ENCODE peak calls at places on chromosomes 12 and 14, in seven cellular contexts. K is CD8-positive, alpha-beta memory T cell; H is mammary epithelial cell; G is prostate gland; E is breast epithelium; Q is RWPE1; F is effector memory CD4-positive, alpha-beta T cell. J is an unnamed sample.
A peak's percentile ranks its signal among the peaks of the same experiment; 100 is the strongest.

GRCh38 chr12:904010-904414 is 45.5 kb downstream of the RAD52 start:
- DNase-seq in K (no peak), H (no peak), G (no peak), E (no peak), Q (no peak), F (no peak), J (no peak)

GRCh38 chr14:71363961-71364360 is 456.7 kb downstream of the PCNX1 start:
- DNase-seq in K (no peak), H (no peak), G (no peak), E (no peak), Q (no peak), F (no peak), J (peak; percentile 48)

GRCh38 chr12:70852416-70853150 is 68.0 kb downstream of the PTPRR start:
- DNase-seq in K (no peak), H (no peak), G (no peak), E (no peak), Q (no peak), F (no peak), J (no peak)

GRCh38 chr14:104346608-104347007 is 208.2 kb downstream of the KIF26A start:
- DNase-seq in K (no peak), H (no peak), G (no peak), E (no peak), Q (no peak), F (no peak), J (no peak)

GRCh38 chr12:50971946-50972345 is 19.6 kb downstream of the HIGD1C start:
- DNase-seq in K (no peak), H (no peak), G (no peak), E (no peak), Q (no peak), F (no peak), J (no peak)

GRCh38 chr14:92993302-92993701 is 70.4 kb downstream of the CHGA start:
- DNase-seq in K (no peak), H (no peak), G (no peak), E (no peak), Q (no peak), F (no peak), J (no peak)

GRCh38 chr12:78179346-78179745 is 348.7 kb downstream of the NAV3 start:
- DNase-seq in K (no peak), H (no peak), G (no peak), E (no peak), Q (no peak), F (no peak), J (no peak)

GRCh38 chr14:68797180-68797670 is 4.4 kb upstream of the ZFP36L1 start:
- DNase-seq in K (no peak), H (no peak), G (no peak), E (peak; percentile 18), Q (no peak), F (no peak), J (no peak)

GRCh38 chr12:57340104-57340503 is 89.1 kb upstream of the STAC3 start:
- DNase-seq in K (no peak), H (no peak), G (peak; percentile 33), E (no peak), Q (no peak), F (no peak), J (peak; percentile 79)

GRCh38 chr12:122950276-122950675 is 16.0 kb downstream of the ABCB9 start:
- DNase-seq in K (no peak), H (no peak), G (no peak), E (no peak), Q (no peak), F (no peak), J (no peak)

GRCh38 chr12:51333536-51333935 is 9.6 kb upstream of the BIN2 start:
- DNase-seq in K (no peak), H (no peak), G (no peak), E (no peak), Q (no peak), F (no peak), J (no peak)

GRCh38 chr14:77000340-77001235 is 27.9 kb downstream of the IRF2BPL start:
- DNase-seq in K (no peak), H (no peak), G (peak; percentile 72), E (no peak), Q (no peak), F (no peak), J (no peak)

GRCh38 chr12:58171914-58172313 is 230.5 kb downstream of the ATP23 start:
- DNase-seq in K (no peak), H (no peak), G (peak; percentile 67), E (no peak), Q (no peak), F (no peak), J (no peak)

GRCh38 chr14:104464907-104465306 is 114.7 kb upstream of the C14orf180 start:
- DNase-seq in K (no peak), H (no peak), G (no peak), E (no peak), Q (no peak), F (no peak), J (no peak)

GRCh38 chr14:38524636-38525403 is 268.9 kb upstream of the CLEC14A start:
- DNase-seq in K (no peak), H (no peak), G (no peak), E (no peak), Q (no peak), F (no peak), J (no peak)

GRCh38 chr12:31370645-31371620 is 45.0 kb upstream of the SINHCAF start:
- DNase-seq in K (no peak), H (no peak), G (no peak), E (no peak), Q (no peak), F (no peak), J (no peak)

GRCh38 chr12:31589896-31590729 is 823 bp downstream of the DENND5B start:
- DNase-seq in K (no peak), H (peak; percentile 52), G (peak; percentile 40), E (peak; percentile 26), Q (peak; percentile 50), F (no peak), J (peak; percentile 44)

GRCh38 chr12:52126605-52127578 is 47.4 kb downstream of the SMIM41 start:
- DNase-seq in K (no peak), H (no peak), G (peak; percentile 86), E (peak; percentile 17), Q (no peak), F (no peak), J (peak; percentile 24)

GRCh38 chr12:131167334-131167733 is 213.6 kb downstream of the ADGRD1 start:
- DNase-seq in K (no peak), H (no peak), G (no peak), E (no peak), Q (no peak), F (no peak), J (no peak)

GRCh38 chr12:120662879-120663278 is 22.5 kb downstream of the CABP1 start:
- DNase-seq in K (no peak), H (no peak), G (no peak), E (no peak), Q (no peak), F (no peak), J (no peak)

GRCh38 chr12:42686514-42687172 is 97.1 kb upstream of the PRICKLE1 start:
- DNase-seq in K (no peak), H (peak; percentile 58), G (no peak), E (peak; percentile 83), Q (no peak), F (no peak), J (no peak)

GRCh38 chr12:89840162-89840922 is 131.7 kb upstream of the ATP2B1 start:
- DNase-seq in K (no peak), H (no peak), G (no peak), E (no peak), Q (no peak), F (no peak), J (no peak)

GRCh38 chr14:21098134-21098891 is at the start of gene ZNF219:
- DNase-seq in K (peak; percentile 27), H (peak; percentile 74), G (peak; percentile 83), E (peak; percentile 75), Q (peak; percentile 85), F (peak; percentile 25), J (no peak)

GRCh38 chr14:40417777-40418401 is 985.7 kb upstream of the FBXO33 start:
- DNase-seq in K (no peak), H (no peak), G (no peak), E (no peak), Q (peak; percentile 17), F (no peak), J (no peak)

GRCh38 chr12:6141048-6141447 is 16.6 kb upstream of the VWF start:
- DNase-seq in K (no peak), H (no peak), G (no peak), E (no peak), Q (no peak), F (no peak), J (peak; percentile 66)

GRCh38 chr12:113334786-113335539 is at the start of gene SLC8B1:
- DNase-seq in K (peak; percentile 75), H (peak; percentile 78), G (peak; percentile 85), E (peak; percentile 80), Q (peak; percentile 92), F (peak; percentile 74), J (peak; percentile 60)
- H3K27ac ChIP-seq in K (peak within 1 kb of the TSS; percentile 57), H (peak within 1 kb of the TSS; percentile 45), G (peak within 1 kb of the TSS; percentile 75), E (peak within 1 kb of the TSS; percentile 86), Q (peak within 1 kb of the TSS; percentile 51), F (peak within 1 kb of the TSS; percentile 53), J (no peak within 1 kb of the TSS)

GRCh38 chr14:26410189-26410685 is 187.6 kb downstream of the NOVA1 start:
- DNase-seq in K (no peak), H (no peak), G (no peak), E (no peak), Q (no peak), F (no peak), J (no peak)
- H3K27ac ChIP-seq in K (no peak overlapping the region), H (no peak overlapping the region), G (no peak overlapping the region), E (no peak overlapping the region), Q (no peak overlapping the region), F (no peak overlapping the region), J (no peak overlapping the region)

DNA sequence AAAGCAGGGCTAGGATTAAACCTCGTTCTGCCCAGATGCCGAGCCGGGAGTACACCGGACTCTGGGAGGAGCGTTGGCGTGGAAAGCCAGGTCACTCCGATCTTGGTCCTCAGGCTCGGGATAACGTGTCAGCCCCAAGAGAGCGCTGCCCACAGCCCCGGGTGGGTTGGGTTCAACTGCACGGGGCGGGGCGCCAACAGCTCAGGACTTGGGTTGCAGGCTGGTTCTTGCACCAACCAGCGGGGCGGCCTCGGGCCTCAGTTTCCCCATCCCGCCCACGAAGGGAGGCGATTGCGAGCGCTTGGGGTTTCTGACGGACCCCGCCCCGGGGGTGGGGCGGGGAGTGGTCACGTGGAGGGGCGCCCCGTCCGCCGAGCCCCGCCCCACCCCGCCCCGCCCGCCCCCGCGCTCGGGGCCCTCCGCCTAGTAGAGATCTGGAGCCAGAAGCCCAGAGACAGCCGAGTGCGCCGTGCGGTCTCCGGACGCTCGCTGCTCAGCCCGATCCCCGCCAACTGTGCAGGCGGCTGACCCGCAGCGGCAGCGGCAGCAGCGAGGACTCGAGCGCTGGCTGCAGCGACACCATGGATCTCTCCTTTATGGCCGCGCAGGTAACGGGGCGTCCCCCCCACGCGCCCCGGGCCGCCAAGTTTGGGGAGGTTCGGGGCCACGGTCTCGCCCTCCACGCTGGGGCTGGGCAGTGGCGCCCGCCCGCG is at the start of gene C14orf132:
- DNase-seq in K (no peak), H (peak; percentile 40), G (peak; percentile 63), E (peak; percentile 54), Q (peak; percentile 69), F (no peak), J (peak; percentile 46)
- H3K27ac ChIP-seq in K (no peak within 1 kb of the TSS), H (no peak within 1 kb of the TSS), G (peak within 1 kb of the TSS; percentile 57), E (peak within 1 kb of the TSS; percentile 86), Q (peak within 1 kb of the TSS; percentile 70), F (no peak within 1 kb of the TSS), J (peak within 1 kb of the TSS; percentile 25)

DNA sequence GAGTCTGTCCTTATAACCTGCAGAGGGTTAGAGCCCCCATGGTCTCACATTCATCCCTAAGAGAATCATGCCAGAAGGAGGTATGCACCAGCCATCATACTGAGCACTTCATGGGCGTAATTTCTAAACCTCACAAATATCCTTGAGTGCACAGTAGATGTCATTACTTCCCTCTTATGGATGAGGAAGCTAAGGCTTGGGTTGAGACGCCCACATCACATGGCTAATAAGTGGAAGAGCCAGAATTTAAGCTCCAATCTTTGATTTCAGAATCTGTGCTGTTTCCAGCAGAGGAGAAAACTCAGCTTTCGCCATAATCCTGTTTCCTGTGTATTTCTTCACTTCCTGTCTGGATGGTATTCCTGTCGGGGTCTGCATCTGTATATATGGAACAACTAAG is 5.0 kb downstream of the ISCU start:
- DNase-seq in K (no peak), H (no peak), G (no peak), E (no peak), Q (no peak), F (no peak), J (no peak)
- H3K27ac ChIP-seq in K (no peak overlapping the region), H (no peak overlapping the region), G (no peak overlapping the region), E (peak overlapping the region; percentile 65), Q (no peak overlapping the region), F (peak overlapping the region; percentile 77), J (no peak overlapping the region)

J was measured in brain microvascular endothelial cell.